ENCODE peak calls at places on chromosomes 12 and 14, in five cellular contexts. B, A, I, J and X are unnamed samples.

GRCh38 chr12:21939435-21939834 is 1.8 kb downstream of the ABCC9 start:
- DNase-seq in B (no peak), J (no peak), A (no peak), I (no peak), X (no peak)

GRCh38 chr12:20220339-20220738 is 148.0 kb upstream of the PDE3A start:
- DNase-seq in B (no peak), I (no peak), A (no peak), J (no peak), X (no peak)

GRCh38 chr12:109387425-109388166 is 39.9 kb downstream of the MYO1H start:
- DNase-seq in B (no peak), I (no peak), A (no peak), J (no peak), X (no peak)

GRCh38 chr12:104218935-104219334 is 3.4 kb downstream of the TXNRD1 start:
- DNase-seq in B (no peak), I (no peak), A (no peak), J (no peak), X (peak)

GRCh38 chr12:53049582-53050318 is at the start of gene TNS2:
- DNase-seq in B (no peak), I (peak), J (no peak), A (peak), X (no peak)

GRCh38 chr12:11508699-11509098 is 113.3 kb upstream of the PRB2 start:
- DNase-seq in I (no peak), J (no peak), B (no peak), A (no peak), X (no peak)

GRCh38 chr14:88013750-88014349 is 8.9 kb downstream of the GPR65 start:
- DNase-seq in J (peak), I (peak), B (no peak), A (peak), X (no peak)

GRCh38 chr12:43113153-43113552 is 438.9 kb downstream of the ADAMTS20 start:
- DNase-seq in A (no peak), J (no peak), B (no peak), I (no peak), X (no peak)

GRCh38 chr12:6632026-6632978 is 3.5 kb downstream of the LPAR5 start:
- DNase-seq in I (no peak), J (no peak), A (no peak), B (no peak), X (no peak)

GRCh38 chr12:14138495-14138894 is 157.1 kb upstream of the GRIN2B start:
- DNase-seq in B (no peak), I (no peak), J (no peak), A (peak), X (no peak)

GRCh38 chr14:84129028-84129427 is 1400.9 kb upstream of the FLRT2 start:
- DNase-seq in A (no peak), I (no peak), B (no peak), J (no peak), X (no peak)

GRCh38 chr14:70640938-70641547 is 673 bp upstream of the TTC9 start:
- DNase-seq in J (peak), A (peak), I (peak), B (peak), X (no peak)

GRCh38 chr14:88934231-88934898 is 109.9 kb downstream of the TTC8 start:
- DNase-seq in A (no peak), B (no peak), I (no peak), J (no peak), X (no peak)

GRCh38 chr12:121711925-121712461 is 559 bp upstream of the TMEM120B start:
- DNase-seq in I (no peak), B (no peak), J (peak), A (peak), X (no peak)

GRCh38 chr14:52906141-52906601 is 44.7 kb downstream of the FERMT2 start:
- DNase-seq in J (no peak), I (no peak), A (no peak), B (no peak), X (no peak)

GRCh38 chr14:102370305-102370809 is 7.6 kb downstream of the TECPR2 start:
- DNase-seq in J (no peak), B (no peak), A (no peak), I (no peak), X (no peak)

GRCh38 chr12:114403690-114404450 is 2.1 kb downstream of the TBX5 start:
- DNase-seq in B (no peak), I (no peak), A (no peak), J (no peak), X (no peak)

GRCh38 chr14:58501214-58501816 is 73.8 kb downstream of the KIAA0586 start:
- DNase-seq in J (peak), B (no peak), I (no peak), A (no peak), X (peak)

GRCh38 chr14:94769413-94770250 is at the start of gene GSC:
- DNase-seq in B (no peak), A (peak), I (peak), J (no peak), X (no peak)

GRCh38 chr12:21054334-21054733 is 76.7 kb upstream of the SLCO1B1 start:
- DNase-seq in I (no peak), J (no peak), B (no peak), A (no peak), X (no peak)

GRCh38 chr12:101671157-101671791 is 26.2 kb upstream of the CHPT1 start:
- DNase-seq in B (no peak), J (no peak), I (no peak), A (no peak), X (no peak)